ENCODE peak calls at places on chromosomes 6 and 20, in four cellular contexts. Q is GM23248; J is osteoblast; G is Jurkat, Clone E6-1. T is an unnamed sample.
A peak's percentile ranks its signal among the peaks of the same experiment; 100 is the strongest.

GRCh38 chr6:17227403-17227802 is 53.8 kb upstream of the RBM24 start:
- DNase-seq in Q (no peak), J (no peak), G (no peak), T (no peak)

GRCh38 chr6:147194652-147195403 is 9.4 kb upstream of the STXBP5 start:
- DNase-seq in Q (peak; percentile 53), J (no peak), G (no peak), T (no peak)

GRCh38 chr20:24492031-24492607 is 22.7 kb downstream of the SYNDIG1 start:
- DNase-seq in Q (peak; percentile 13), J (no peak), G (no peak), T (no peak)

GRCh38 chr20:6705920-6706500 is 61.5 kb upstream of the BMP2 start:
- DNase-seq in Q (no peak), J (no peak), G (no peak), T (no peak)

GRCh38 chr6:125789576-125790402 is 971 bp upstream of the NCOA7 start:
- DNase-seq in Q (peak; percentile 67), J (peak; percentile 86), G (peak; percentile 58), T (no peak)

GRCh38 chr6:147095316-147095715 is 108.9 kb upstream of the STXBP5 start:
- DNase-seq in Q (no peak), J (no peak), G (no peak), T (no peak)

GRCh38 chr6:13500264-13500663 is 12.9 kb upstream of the GFOD1 start:
- DNase-seq in Q (peak; percentile 46), J (no peak), G (no peak), T (no peak)

GRCh38 chr20:10550204-10551118 is 115.4 kb downstream of the SLX4IP start:
- DNase-seq in Q (no peak), J (no peak), G (no peak), T (no peak)

GRCh38 chr6:112367655-112368054 is 20.5 kb downstream of the RFPL4B start:
- DNase-seq in Q (no peak), J (no peak), G (no peak), T (no peak)

GRCh38 chr6:21598662-21599061 is 5.1 kb downstream of the SOX4 start:
- DNase-seq in Q (peak; percentile 30), J (no peak), G (no peak), T (no peak)

GRCh38 chr6:121504227-121504626 is 68.8 kb downstream of the GJA1 start:
- DNase-seq in Q (peak; percentile 87), J (peak; percentile 52), G (no peak), T (no peak)

GRCh38 chr6:34908194-34908593 is 19.1 kb downstream of the ANKS1A start:
- DNase-seq in Q (no peak), J (no peak), G (no peak), T (no peak)

GRCh38 chr6:15131234-15132195 is 114.4 kb upstream of the JARID2 start:
- DNase-seq in Q (no peak), J (no peak), G (no peak), T (no peak)

GRCh38 chr20:24633026-24633425 is 163.6 kb downstream of the SYNDIG1 start:
- DNase-seq in Q (no peak), J (peak; percentile 49), G (no peak), T (peak; percentile 59)

GRCh38 chr6:16759181-16759645 is 2.0 kb downstream of the ATXN1 start:
- DNase-seq in Q (peak; percentile 64), J (no peak), G (no peak), T (no peak)

GRCh38 chr20:15658295-15658694 is 915.0 kb downstream of the KIF16B start:
- DNase-seq in Q (no peak), J (no peak), G (no peak), T (no peak)

GRCh38 chr6:125854355-125854754 is 63.6 kb downstream of the NCOA7 start:
- DNase-seq in Q (no peak), J (no peak), G (no peak), T (no peak)

GRCh38 chr6:50819527-50819905 is 845 bp downstream of the TFAP2B start:
- DNase-seq in Q (peak; percentile 41), J (no peak), G (no peak), T (no peak)

GRCh38 chr6:136742125-136742524 is 50.2 kb downstream of the MAP3K5 start:
- DNase-seq in Q (no peak), J (no peak), G (no peak), T (no peak)

GRCh38 chr6:3022765-3023662 is 23.3 kb downstream of the NQO2 start:
- DNase-seq in Q (peak; percentile 52), J (peak; percentile 69), G (peak; percentile 52), T (no peak)

GRCh38 chr6:114581293-114581692 is 238.5 kb upstream of the HS3ST5 start:
- DNase-seq in Q (no peak), J (peak; percentile 8), G (no peak), T (no peak)

GRCh38 chr20:62704341-62704948 is 4.2 kb upstream of the NTSR1 start:
- DNase-seq in Q (peak; percentile 92), J (peak; percentile 99), G (no peak), T (peak; percentile 86)

GRCh38 chr6:105482227-105482839 is 79.5 kb upstream of the PREP start:
- DNase-seq in Q (no peak), J (no peak), G (no peak), T (no peak)

GRCh38 chr6:169367507-169367906 is 113.9 kb upstream of the THBS2 start:
- DNase-seq in Q (no peak), J (no peak), G (no peak), T (no peak)

GRCh38 chr20:21191839-21192238 is 66.0 kb downstream of the KIZ start:
- DNase-seq in Q (no peak), J (no peak), G (no peak), T (no peak)

GRCh38 chr20:21185849-21186248 is 60.0 kb downstream of the KIZ start:
- DNase-seq in Q (no peak), J (no peak), G (no peak), T (no peak)

GRCh38 chr20:21184810-21185209 is 58.9 kb downstream of the KIZ start:
- DNase-seq in Q (peak; percentile 24), J (no peak), G (no peak), T (no peak)

GRCh38 chr20:21190866-21191265 is 65.0 kb downstream of the KIZ start:
- DNase-seq in Q (no peak), J (no peak), G (no peak), T (no peak)

GRCh38 chr20:21189761-21190523 is 64.1 kb downstream of the KIZ start:
- DNase-seq in Q (no peak), J (no peak), G (no peak), T (no peak)
- H3K4me3 ChIP-seq in Q (no peak overlapping the region), J (no peak overlapping the region), G (no peak overlapping the region), T (no peak overlapping the region)

GRCh38 chr20:21020656-21021004 is 85.5 kb downstream of the LINC00237 start:
- DNase-seq in Q (peak; percentile 5), J (no peak), G (no peak), T (no peak)
- H3K4me3 ChIP-seq in Q (no peak overlapping the region), J (no peak overlapping the region), G (no peak overlapping the region), T (no peak overlapping the region)

GRCh38 chr6:153000243-153000642 is 2.3 kb downstream of the MTRF1L start:
- DNase-seq in Q (no peak), J (no peak), G (no peak), T (no peak)
- H3K4me3 ChIP-seq in Q (peak overlapping the region; percentile 91), J (no peak overlapping the region), G (no peak overlapping the region), T (no peak overlapping the region)

DNA sequence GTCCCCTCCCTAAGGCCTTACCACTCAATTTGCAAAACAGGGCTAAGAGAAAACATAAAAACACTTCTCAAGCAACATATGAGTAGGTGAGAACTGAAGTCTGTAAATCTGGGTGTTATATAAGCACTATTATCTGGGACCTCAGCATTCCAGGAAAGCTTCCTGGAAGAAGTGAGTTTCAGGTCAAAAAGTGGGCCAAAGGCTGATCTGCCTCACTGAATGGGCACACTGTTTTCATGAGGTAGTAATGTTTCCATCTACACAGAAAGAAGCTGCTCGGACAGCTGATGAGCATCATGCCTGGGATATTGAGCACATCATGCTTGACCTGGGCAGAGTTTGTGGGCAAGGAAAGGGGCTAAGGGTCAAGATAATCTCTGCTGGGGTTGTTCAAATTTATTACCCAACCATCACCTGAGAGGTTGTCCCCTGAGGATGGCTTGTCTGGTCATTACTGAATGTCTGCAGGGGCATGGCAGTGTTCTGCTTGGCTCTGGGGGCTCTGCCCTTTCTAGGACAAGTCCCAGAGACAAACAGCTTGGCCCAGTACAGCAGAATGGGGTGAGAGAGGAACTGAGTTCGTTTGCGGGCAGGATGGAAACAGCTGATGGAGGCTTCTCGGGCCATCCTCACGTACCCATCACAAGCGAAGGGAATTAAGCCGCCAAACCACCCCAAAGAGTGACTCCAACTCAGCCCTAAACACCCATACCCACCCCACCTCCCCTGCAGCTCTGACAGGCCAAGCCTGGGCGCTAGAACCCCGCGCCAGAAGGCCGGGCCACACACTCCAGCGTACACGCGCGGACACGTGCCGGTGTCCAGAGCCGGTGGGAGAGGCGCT is 1.2 kb upstream of the SYNJ2 start:
- DNase-seq in Q (no peak), J (no peak), G (no peak), T (no peak)
- H3K4me3 ChIP-seq in Q (no peak overlapping the region), J (peak overlapping the region; percentile 91), G (no peak overlapping the region), T (no peak overlapping the region)